ENCODE peak calls at places on chromosome 6, in six cellular contexts. A is suprapubic skin, C is astrocyte of the cerebellum, X is Panc1, O is mammary epithelial cell, H is cardiac fibroblast. J is an unnamed sample.

GRCh38 chr6:84967389-84967788 is 203.0 kb upstream of the TBX18 start:
- DNase-seq in A (no peak), C (no peak), X (peak; percentile 15), O (peak; percentile 27), H (peak; percentile 85), J (no peak)

GRCh38 chr6:72819609-72820008 is 197.7 kb downstream of the KCNQ5 start:
- DNase-seq in A (no peak), C (no peak), X (no peak), O (peak; percentile 62), H (no peak), J (no peak)

GRCh38 chr6:140462495-140463311 is 1088.3 kb upstream of the CITED2 start:
- DNase-seq in A (no peak), C (no peak), X (no peak), O (peak; percentile 95), H (peak; percentile 90), J (peak; percentile 73)

GRCh38 chr6:137033828-137034227 is 10.9 kb downstream of the IL20RA start:
- DNase-seq in A (no peak), C (peak; percentile 78), X (no peak), O (peak; percentile 83), H (peak; percentile 2), J (no peak)

GRCh38 chr6:53410508-53411258 is 61.9 kb upstream of the ELOVL5 start:
- DNase-seq in A (no peak), C (no peak), X (peak; percentile 32), O (peak; percentile 13), H (peak; percentile 65), J (no peak)

GRCh38 chr6:154916857-154917256 is 78.3 kb upstream of the TIAM2 start:
- DNase-seq in A (no peak), C (no peak), X (no peak), O (no peak), H (no peak), J (no peak)

GRCh38 chr6:73314577-73315492 is 39.2 kb downstream of the DPPA5 start:
- DNase-seq in A (no peak), C (no peak), X (no peak), O (no peak), H (no peak), J (no peak)

GRCh38 chr6:11202513-11203305 is 29.8 kb downstream of the NEDD9 start:
- DNase-seq in A (no peak), C (no peak), X (no peak), O (no peak), H (no peak), J (no peak)

GRCh38 chr6:30154709-30155521 is 6.1 kb downstream of the TRIM10 start:
- DNase-seq in A (no peak), C (peak; percentile 49), X (no peak), O (peak; percentile 61), H (peak; percentile 72), J (peak; percentile 66)

GRCh38 chr6:69571234-69571633 is 225.6 kb downstream of the LMBRD1 start:
- DNase-seq in A (no peak), C (no peak), X (no peak), O (no peak), H (no peak), J (no peak)

GRCh38 chr6:22821664-22822320 is 252.4 kb downstream of the HDGFL1 start:
- DNase-seq in A (no peak), C (no peak), X (no peak), O (peak; percentile 35), H (peak; percentile 85), J (no peak)

GRCh38 chr6:49915035-49915434 is 48.7 kb upstream of the CRISP1 start:
- DNase-seq in A (no peak), C (no peak), X (no peak), O (no peak), H (no peak), J (no peak)
- TF ChIP-seq CTCF in A (no peak), C (no peak), X (no peak), O (no peak), H (no peak), J (no peak)

GRCh38 chr6:27891300-27891913 is 20.8 kb downstream of the OR2B2 start:
- DNase-seq in A (no peak), C (no peak), X (no peak), O (no peak), H (no peak), J (no peak)
- H3K4me3 ChIP-seq in A (peak overlapping the region; percentile 37), C (peak overlapping the region; percentile 79), X (peak overlapping the region; percentile 90), O (peak overlapping the region; percentile 59), H (peak overlapping the region; percentile 81), J (peak overlapping the region; percentile 71)

GRCh38 chr6:28981391-28981832 is 23.7 kb downstream of the ZNF311 start:
- DNase-seq in A (no peak), C (peak; percentile 48), X (no peak), O (peak; percentile 58), H (peak; percentile 86), J (no peak)
- TF ChIP-seq CTCF in A (no peak), C (no peak), X (peak; percentile 20), O (no peak), H (no peak), J (no peak)

GRCh38 chr6:107488174-107488874 is 1.6 kb upstream of the SOBP start:
- DNase-seq in A (no peak), C (no peak), X (no peak), O (no peak), H (no peak), J (no peak)
- H3K4me3 ChIP-seq in A (peak overlapping the region; percentile 79), C (peak overlapping the region; percentile 60), X (peak overlapping the region; percentile 86), O (peak overlapping the region; percentile 42), H (peak overlapping the region; percentile 68), J (peak overlapping the region; percentile 78)

DNA sequence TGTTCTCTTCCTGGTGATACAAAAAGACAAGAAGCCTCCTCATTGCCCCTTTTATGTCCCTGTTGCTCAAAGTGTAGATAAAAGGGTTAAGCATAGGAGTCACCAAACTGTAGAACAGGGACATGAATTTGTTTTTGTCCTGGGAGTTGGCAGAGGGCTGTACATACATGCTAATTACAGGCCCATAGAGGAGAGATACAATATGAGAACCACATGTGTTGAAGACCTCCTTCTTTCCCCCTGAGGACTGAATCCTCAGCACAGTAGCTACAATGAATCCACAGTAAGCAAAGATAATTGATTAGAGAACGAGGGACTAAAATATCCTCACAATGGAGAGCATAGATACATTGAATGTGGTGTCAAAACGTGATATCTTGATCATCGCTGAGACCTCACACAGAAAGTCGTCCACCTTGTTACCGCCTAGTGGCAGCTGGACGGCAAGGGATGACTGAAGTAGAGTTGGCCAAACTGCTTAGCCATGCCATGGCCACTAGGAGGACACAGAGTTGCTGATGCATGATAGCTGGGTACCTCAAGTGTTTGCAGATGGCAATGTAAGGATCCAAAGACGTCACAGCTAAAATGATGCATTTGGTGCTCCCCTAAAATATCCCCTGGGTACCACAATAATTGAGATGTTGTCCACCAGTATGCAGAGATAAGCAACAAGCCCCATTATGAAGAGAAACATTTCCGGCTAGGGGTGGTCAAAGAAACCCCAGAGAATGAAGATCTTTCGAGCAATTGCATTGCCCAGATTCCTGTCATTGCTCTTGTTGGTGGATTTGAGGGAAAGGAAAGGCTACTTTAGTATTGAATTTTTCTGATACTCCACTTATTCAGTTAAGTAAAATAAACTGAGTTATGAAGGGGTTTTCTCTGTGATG is 15.0 kb downstream of the OR2B3 start:
- DNase-seq in A (no peak), C (no peak), X (peak; percentile 20), O (peak; percentile 42), H (peak; percentile 35), J (no peak)
- TF ChIP-seq CTCF in A (peak; percentile 27), C (peak; percentile 52), X (peak; percentile 84), O (peak; percentile 93), H (peak; percentile 61), J (peak; percentile 75)

DNA sequence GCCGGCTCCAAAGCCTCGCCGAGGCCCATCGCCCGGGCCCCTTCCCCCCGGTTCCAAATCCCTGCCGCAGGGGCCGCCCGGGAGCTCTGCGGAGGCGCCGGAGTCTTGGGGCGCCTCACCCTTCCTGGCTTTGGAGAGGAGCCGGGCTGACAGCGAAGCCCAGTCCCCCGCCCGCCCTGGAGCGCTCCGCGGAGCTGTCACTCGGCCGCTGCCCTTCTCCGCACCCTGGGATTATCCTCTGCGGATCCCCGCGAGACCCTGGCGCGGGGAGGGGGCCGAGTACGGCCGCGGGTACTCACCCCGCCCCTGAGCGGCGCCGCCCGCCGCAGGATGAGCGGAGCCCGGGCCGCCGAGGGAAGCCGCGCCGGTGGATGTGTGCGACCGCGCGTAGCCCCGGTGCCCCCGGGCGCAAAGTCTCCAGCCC is 343 bp downstream of the SNAP91 start:
- DNase-seq in A (no peak), C (no peak), X (no peak), O (no peak), H (peak; percentile 21), J (no peak)
- H3K4me3 ChIP-seq in A (peak overlapping the region; percentile 56), C (peak overlapping the region; percentile 56), X (peak overlapping the region; percentile 51), O (peak overlapping the region; percentile 39), H (peak overlapping the region; percentile 48), J (peak overlapping the region; percentile 48)

GRCh38 chr6:169968541-169969270 is 217.3 kb downstream of the ERMARD start:
- DNase-seq in A (peak; percentile 58), C (no peak), X (no peak), O (no peak), H (no peak), J (no peak)
- TF ChIP-seq CTCF in A (no peak), C (no peak), X (no peak), O (no peak), H (no peak), J (no peak)

DNA sequence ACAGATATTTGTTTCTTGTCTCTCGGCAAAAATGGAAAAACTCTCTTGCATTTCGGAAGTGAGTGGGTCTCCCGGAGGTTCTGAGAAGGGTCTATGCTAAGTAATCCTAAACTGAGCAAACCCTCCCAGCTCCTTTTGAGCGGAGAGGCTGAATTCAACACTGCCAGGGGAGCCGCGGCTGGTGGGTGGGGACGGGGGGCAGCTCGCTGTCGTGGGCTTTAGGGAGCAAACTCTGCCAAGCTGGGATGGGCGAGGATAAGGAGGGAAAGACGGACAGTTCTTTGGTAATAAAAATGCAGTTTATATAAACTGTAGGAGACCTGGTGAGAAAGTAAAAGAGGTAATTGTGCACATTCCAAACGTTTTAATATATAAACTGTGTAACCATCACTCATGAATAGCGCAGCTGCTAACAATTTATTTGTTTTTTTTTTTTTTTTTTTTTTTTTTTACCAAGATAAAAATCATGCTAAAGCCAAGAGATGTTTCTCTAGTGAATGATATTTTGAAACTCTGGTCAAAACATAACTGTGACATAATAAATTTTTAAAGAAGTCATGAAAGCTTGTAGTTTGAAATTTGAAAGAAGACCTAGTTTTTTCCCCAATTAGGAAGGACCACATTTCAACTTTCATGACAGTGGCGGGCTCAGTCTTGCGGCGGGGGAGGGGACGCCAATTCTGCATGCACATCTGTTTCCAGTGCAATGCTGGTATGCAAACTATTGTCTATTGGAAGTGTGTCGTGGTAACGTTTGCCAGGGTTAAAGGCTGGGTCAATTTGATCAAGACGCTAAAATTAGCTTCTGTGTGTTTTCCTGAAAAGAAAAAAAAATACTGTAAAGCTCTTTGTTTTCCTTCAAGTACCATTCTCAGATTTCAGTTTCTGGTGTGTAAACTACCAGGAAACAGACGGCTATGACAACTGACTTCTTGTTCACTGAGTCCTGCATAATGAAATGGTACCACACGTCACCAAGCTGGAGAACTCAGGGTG is 211.8 kb downstream of the FOXC1 start:
- DNase-seq in A (no peak), C (no peak), X (no peak), O (no peak), H (peak; percentile 52), J (no peak)
- H3K4me3 ChIP-seq in A (peak overlapping the region; percentile 24), C (no peak overlapping the region), X (no peak overlapping the region), O (no peak overlapping the region), H (peak overlapping the region; percentile 12), J (peak overlapping the region; percentile 29)

J was measured in epithelial cell of proximal tubule.